ENCODE peak calls at places on chromosomes 13 and 19, in seven cellular contexts. U is HT-29; F is A673; L is stimulated activated CD8-positive, alpha-beta memory T cell treated with anti-CD3 and anti-CD28 coated beads, Interleukin-2, amount 100 ng/mL, for 48 hours; I is RWPE1; T is WERI-Rb-1; V is amygdala. J is an unnamed sample.

GRCh38 chr13:43023244-43023931 is at the start of gene DNAJC15:
- DNase-seq in U (peak), F (peak), L (peak), I (no peak), T (peak), V (peak), J (peak)

GRCh38 chr19:57620673-57621348 is 6.8 kb downstream of the ZNF134 start:
- DNase-seq in U (no peak), F (no peak), L (no peak), I (no peak), T (no peak), V (no peak), J (no peak)

GRCh38 chr19:17764348-17764747 is 13.1 kb downstream of the FCHO1 start:
- DNase-seq in U (no peak), F (no peak), L (no peak), I (no peak), T (no peak), V (no peak), J (no peak)

GRCh38 chr19:3224346-3225325 is at the start of gene CELF5:
- DNase-seq in U (peak), F (peak), L (peak), I (peak), T (peak), V (peak), J (peak)

GRCh38 chr13:60654405-60654804 is 257.4 kb downstream of the TDRD3 start:
- DNase-seq in U (peak), F (peak), L (no peak), I (peak), T (peak), V (peak), J (peak)

GRCh38 chr13:20776751-20777150 is 3.0 kb upstream of the EEF1AKMT1 start:
- DNase-seq in U (no peak), F (no peak), L (no peak), I (no peak), T (no peak), V (no peak), J (no peak)

GRCh38 chr13:114166381-114167131 is 12.5 kb upstream of the CFAP97D2 start:
- DNase-seq in U (no peak), F (no peak), L (no peak), I (no peak), T (no peak), V (peak), J (no peak)

GRCh38 chr19:42303876-42304275 is 1.5 kb upstream of the PAFAH1B3 start:
- DNase-seq in U (no peak), F (no peak), L (no peak), I (no peak), T (no peak), V (no peak), J (no peak)

GRCh38 chr19:14479985-14480694 is 5.0 kb upstream of the PTGER1 start:
- DNase-seq in U (no peak), F (peak), L (peak), I (no peak), T (peak), V (no peak), J (peak)

GRCh38 chr13:27189192-27189591 is 17.6 kb upstream of the USP12 start:
- DNase-seq in U (no peak), F (no peak), L (no peak), I (no peak), T (no peak), V (no peak), J (no peak)

GRCh38 chr19:16381756-16382401 is 57.3 kb downstream of the KLF2 start:
- DNase-seq in U (no peak), F (no peak), L (no peak), I (no peak), T (no peak), V (peak), J (no peak)

GRCh38 chr13:99383946-99384345 is 76.7 kb upstream of the GPR183 start:
- DNase-seq in U (no peak), F (no peak), L (no peak), I (no peak), T (no peak), V (no peak), J (no peak)

GRCh38 chr19:55106591-55106990 is 10.8 kb downstream of the PPP1R12C start:
- DNase-seq in U (no peak), F (no peak), L (no peak), I (no peak), T (no peak), V (no peak), J (no peak)

GRCh38 chr19:48635263-48635965 is 1.8 kb downstream of the DBP start:
- DNase-seq in U (peak), F (peak), L (peak), I (peak), T (peak), V (peak), J (peak)

GRCh38 chr19:47369923-47370625 is 21.0 kb downstream of the DHX34 start:
- DNase-seq in U (no peak), F (peak), L (no peak), I (no peak), T (no peak), V (no peak), J (no peak)

GRCh38 chr13:112629161-112629560 is 41.2 kb upstream of the TUBGCP3 start:
- DNase-seq in U (no peak), F (no peak), L (no peak), I (no peak), T (no peak), V (no peak), J (no peak)

GRCh38 chr13:113851826-113852535 is 11.9 kb downstream of the GAS6 start:
- DNase-seq in U (no peak), F (no peak), L (no peak), I (no peak), T (peak), V (no peak), J (no peak)

GRCh38 chr13:38970380-38971051 is 20.1 kb downstream of the STOML3 start:
- DNase-seq in U (no peak), F (no peak), L (no peak), I (no peak), T (no peak), V (no peak), J (no peak)

GRCh38 chr13:60572003-60572792 is 175.2 kb downstream of the TDRD3 start:
- DNase-seq in U (peak), F (peak), L (no peak), I (peak), T (no peak), V (no peak), J (no peak)

GRCh38 chr19:2099054-2099501 is 2.4 kb downstream of the IZUMO4 start:
- DNase-seq in U (no peak), F (no peak), L (no peak), I (no peak), T (no peak), V (no peak), J (no peak)